ENCODE peak calls at places on chromosomes 16 and 17, in eight cellular contexts. One of them, this sample, is unnamed.

GRCh38 chr17:76417499-76418143 is 33.2 kb downstream of the SPHK1 start:
- DNase-seq in astrocyte: peak
- DNase-seq in uterus: no peak
- DNase-seq in foreskin keratinocyte: peak
- DNase-seq in OCI-LY7: peak
- DNase-seq in esophagus squamous epithelium: no peak
- DNase-seq in PC-3: no peak
- DNase-seq in psoas muscle: no peak
- DNase-seq in this sample: no peak

GRCh38 chr17:17080781-17081180 is 38.5 kb downstream of the MPRIP start:
- DNase-seq in astrocyte: no peak
- DNase-seq in uterus: peak
- DNase-seq in foreskin keratinocyte: no peak
- DNase-seq in OCI-LY7: no peak
- DNase-seq in esophagus squamous epithelium: no peak
- DNase-seq in PC-3: no peak
- DNase-seq in psoas muscle: no peak
- DNase-seq in this sample: no peak

GRCh38 chr16:47574091-47575054 is 113.2 kb downstream of the PHKB start:
- DNase-seq in astrocyte: peak
- DNase-seq in uterus: no peak
- DNase-seq in foreskin keratinocyte: peak
- DNase-seq in OCI-LY7: peak
- DNase-seq in esophagus squamous epithelium: no peak
- DNase-seq in PC-3: peak
- DNase-seq in psoas muscle: no peak
- DNase-seq in this sample: peak

GRCh38 chr16:19354371-19354770 is 63.3 kb upstream of the TMC5 start:
- DNase-seq in astrocyte: no peak
- DNase-seq in uterus: no peak
- DNase-seq in foreskin keratinocyte: no peak
- DNase-seq in OCI-LY7: no peak
- DNase-seq in esophagus squamous epithelium: no peak
- DNase-seq in PC-3: no peak
- DNase-seq in psoas muscle: no peak
- DNase-seq in this sample: no peak

GRCh38 chr17:66975614-66976378 is 11.3 kb downstream of the CACNG4 start:
- DNase-seq in astrocyte: no peak
- DNase-seq in uterus: no peak
- DNase-seq in foreskin keratinocyte: peak
- DNase-seq in OCI-LY7: peak
- DNase-seq in esophagus squamous epithelium: no peak
- DNase-seq in PC-3: peak
- DNase-seq in psoas muscle: no peak
- DNase-seq in this sample: peak

GRCh38 chr17:74522381-74523090 is 8.7 kb downstream of the CD300LB start:
- DNase-seq in astrocyte: no peak
- DNase-seq in uterus: no peak
- DNase-seq in foreskin keratinocyte: no peak
- DNase-seq in OCI-LY7: no peak
- DNase-seq in esophagus squamous epithelium: no peak
- DNase-seq in PC-3: no peak
- DNase-seq in psoas muscle: no peak
- DNase-seq in this sample: no peak

GRCh38 chr17:50853781-50854180 is 12.4 kb downstream of the TOB1 start:
- DNase-seq in astrocyte: no peak
- DNase-seq in uterus: no peak
- DNase-seq in foreskin keratinocyte: no peak
- DNase-seq in OCI-LY7: no peak
- DNase-seq in esophagus squamous epithelium: no peak
- DNase-seq in PC-3: no peak
- DNase-seq in psoas muscle: no peak
- DNase-seq in this sample: no peak

GRCh38 chr16:25730396-25730795 is 38.6 kb downstream of the HS3ST4 start:
- DNase-seq in astrocyte: no peak
- DNase-seq in uterus: no peak
- DNase-seq in foreskin keratinocyte: no peak
- DNase-seq in OCI-LY7: no peak
- DNase-seq in esophagus squamous epithelium: no peak
- DNase-seq in PC-3: no peak
- DNase-seq in psoas muscle: no peak
- DNase-seq in this sample: no peak

GRCh38 chr16:1337486-1337885 is 4.0 kb downstream of the BAIAP3 start:
- DNase-seq in astrocyte: no peak
- DNase-seq in uterus: no peak
- DNase-seq in foreskin keratinocyte: no peak
- DNase-seq in OCI-LY7: no peak
- DNase-seq in esophagus squamous epithelium: no peak
- DNase-seq in PC-3: no peak
- DNase-seq in psoas muscle: no peak
- DNase-seq in this sample: no peak

GRCh38 chr16:82639666-82640336 is 13.0 kb downstream of the CDH13 start:
- DNase-seq in astrocyte: peak
- DNase-seq in uterus: peak
- DNase-seq in foreskin keratinocyte: no peak
- DNase-seq in OCI-LY7: peak
- DNase-seq in esophagus squamous epithelium: no peak
- DNase-seq in PC-3: peak
- DNase-seq in psoas muscle: peak
- DNase-seq in this sample: peak

GRCh38 chr17:27518750-27519521 is 62.7 kb downstream of the KSR1 start:
- DNase-seq in astrocyte: no peak
- DNase-seq in uterus: no peak
- DNase-seq in foreskin keratinocyte: no peak
- DNase-seq in OCI-LY7: no peak
- DNase-seq in esophagus squamous epithelium: no peak
- DNase-seq in PC-3: no peak
- DNase-seq in psoas muscle: no peak
- DNase-seq in this sample: peak

GRCh38 chr16:4263504-4264436 is 9.1 kb downstream of the TFAP4 start:
- DNase-seq in astrocyte: no peak
- DNase-seq in uterus: peak
- DNase-seq in foreskin keratinocyte: no peak
- DNase-seq in OCI-LY7: peak
- DNase-seq in esophagus squamous epithelium: no peak
- DNase-seq in PC-3: no peak
- DNase-seq in psoas muscle: peak
- DNase-seq in this sample: peak

GRCh38 chr17:56939869-56940484 is 20.9 kb downstream of the COIL start:
- DNase-seq in astrocyte: peak
- DNase-seq in uterus: no peak
- DNase-seq in foreskin keratinocyte: no peak
- DNase-seq in OCI-LY7: peak
- DNase-seq in esophagus squamous epithelium: no peak
- DNase-seq in PC-3: peak
- DNase-seq in psoas muscle: no peak
- DNase-seq in this sample: peak

GRCh38 chr17:42704495-42705494 is 22.5 kb downstream of the CNTNAP1 start:
- DNase-seq in astrocyte: no peak
- DNase-seq in uterus: no peak
- DNase-seq in foreskin keratinocyte: no peak
- DNase-seq in OCI-LY7: peak
- DNase-seq in esophagus squamous epithelium: no peak
- DNase-seq in PC-3: no peak
- DNase-seq in psoas muscle: no peak
- DNase-seq in this sample: no peak

GRCh38 chr16:813204-813915 is 12.8 kb upstream of the GNG13 start:
- DNase-seq in astrocyte: no peak
- DNase-seq in uterus: no peak
- DNase-seq in foreskin keratinocyte: no peak
- DNase-seq in OCI-LY7: peak
- DNase-seq in esophagus squamous epithelium: no peak
- DNase-seq in PC-3: peak
- DNase-seq in psoas muscle: peak
- DNase-seq in this sample: peak

GRCh38 chr17:41544497-41544896 is 16.4 kb upstream of the KRT19 start:
- DNase-seq in astrocyte: no peak
- DNase-seq in uterus: no peak
- DNase-seq in foreskin keratinocyte: no peak
- DNase-seq in OCI-LY7: no peak
- DNase-seq in esophagus squamous epithelium: no peak
- DNase-seq in PC-3: no peak
- DNase-seq in psoas muscle: no peak
- DNase-seq in this sample: no peak

DNA sequence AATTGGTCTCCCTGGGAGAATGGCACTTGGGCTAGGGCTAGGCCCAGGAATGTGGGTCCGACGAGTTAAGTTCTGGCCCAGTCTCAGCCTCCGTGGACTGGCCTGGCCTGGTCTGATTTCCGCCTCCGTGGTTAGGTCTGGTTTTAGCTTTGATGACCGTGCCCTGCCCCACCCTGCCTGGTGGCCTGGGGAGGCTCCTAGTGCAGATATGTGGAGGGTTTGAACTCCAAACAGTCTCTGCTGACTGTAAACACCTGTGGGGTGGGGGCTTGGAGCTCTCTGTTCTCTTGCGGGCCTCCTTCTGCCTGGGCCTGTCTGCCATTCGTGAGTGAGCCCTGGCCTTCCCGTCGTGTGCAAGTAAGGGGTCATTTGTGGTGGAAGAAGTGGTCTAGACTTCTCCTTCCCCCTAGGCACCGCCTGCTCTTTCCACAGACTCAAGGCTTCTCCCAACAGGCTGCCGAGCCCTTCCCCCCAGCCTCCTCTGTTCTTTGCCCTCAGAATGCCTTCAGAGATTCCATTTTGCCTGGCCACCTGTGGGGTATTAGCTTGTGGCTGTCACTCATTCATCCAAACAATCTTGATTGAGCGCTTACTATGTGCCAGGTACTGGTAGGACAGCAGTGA is 1.5 kb downstream of the ATP6V0C start:
- DNase-seq in astrocyte: no peak
- DNase-seq in uterus: peak
- DNase-seq in foreskin keratinocyte: no peak
- DNase-seq in OCI-LY7: no peak
- DNase-seq in esophagus squamous epithelium: no peak
- DNase-seq in PC-3: no peak
- DNase-seq in psoas muscle: peak
- DNase-seq in this sample: no peak
- H3K27ac ChIP-seq in astrocyte: peak
- H3K27ac ChIP-seq in uterus: peak
- H3K27ac ChIP-seq in foreskin keratinocyte: peak
- H3K27ac ChIP-seq in OCI-LY7: peak
- H3K27ac ChIP-seq in esophagus squamous epithelium: peak
- H3K27ac ChIP-seq in PC-3: no peak
- H3K27ac ChIP-seq in psoas muscle: peak
- H3K27ac ChIP-seq in this sample: peak

GRCh38 chr17:40529991-40530390 is 28.6 kb upstream of the TNS4 start:
- DNase-seq in astrocyte: no peak
- DNase-seq in uterus: no peak
- DNase-seq in foreskin keratinocyte: no peak
- DNase-seq in OCI-LY7: no peak
- DNase-seq in esophagus squamous epithelium: no peak
- DNase-seq in PC-3: peak
- DNase-seq in psoas muscle: no peak
- DNase-seq in this sample: no peak

GRCh38 chr17:40524243-40524965 is 23.0 kb upstream of the TNS4 start:
- DNase-seq in astrocyte: no peak
- DNase-seq in uterus: no peak
- DNase-seq in foreskin keratinocyte: no peak
- DNase-seq in OCI-LY7: no peak
- DNase-seq in esophagus squamous epithelium: no peak
- DNase-seq in PC-3: no peak
- DNase-seq in psoas muscle: no peak
- DNase-seq in this sample: no peak

GRCh38 chr17:40525294-40525693 is 23.9 kb upstream of the TNS4 start:
- DNase-seq in astrocyte: no peak
- DNase-seq in uterus: no peak
- DNase-seq in foreskin keratinocyte: no peak
- DNase-seq in OCI-LY7: no peak
- DNase-seq in esophagus squamous epithelium: no peak
- DNase-seq in PC-3: no peak
- DNase-seq in psoas muscle: no peak
- DNase-seq in this sample: no peak

GRCh38 chr17:40528692-40529417 is 27.4 kb upstream of the TNS4 start:
- DNase-seq in astrocyte: no peak
- DNase-seq in uterus: peak
- DNase-seq in foreskin keratinocyte: no peak
- DNase-seq in OCI-LY7: no peak
- DNase-seq in esophagus squamous epithelium: no peak
- DNase-seq in PC-3: no peak
- DNase-seq in psoas muscle: no peak
- DNase-seq in this sample: no peak

DNA sequence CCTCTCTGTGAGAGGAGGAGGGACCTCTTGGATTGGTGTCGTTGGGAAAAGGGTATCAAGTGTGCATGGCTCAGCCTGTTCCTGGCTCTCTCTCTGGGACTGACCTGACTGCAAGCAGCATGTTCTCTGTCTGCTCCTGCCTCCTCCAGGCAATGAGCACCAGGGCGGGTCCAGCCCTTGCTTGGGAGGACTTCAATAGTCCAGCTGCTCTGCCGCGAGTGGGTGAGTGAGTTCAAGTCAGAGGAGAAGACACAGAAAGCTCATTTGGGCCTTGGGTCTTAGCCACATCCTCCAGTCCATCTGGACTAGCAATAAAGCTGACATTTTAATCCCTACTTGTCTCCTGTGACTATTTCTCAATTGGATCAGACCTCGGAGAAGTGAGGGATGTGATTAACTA is 25.2 kb upstream of the TNS4 start:
- DNase-seq in astrocyte: no peak
- DNase-seq in uterus: peak
- DNase-seq in foreskin keratinocyte: no peak
- DNase-seq in OCI-LY7: no peak
- DNase-seq in esophagus squamous epithelium: no peak
- DNase-seq in PC-3: no peak
- DNase-seq in psoas muscle: peak
- DNase-seq in this sample: no peak
- TF ChIP-seq CTCF in astrocyte: no peak
- TF ChIP-seq CTCF in uterus: no peak
- TF ChIP-seq CTCF in foreskin keratinocyte: peak
- TF ChIP-seq CTCF in OCI-LY7: no peak
- TF ChIP-seq CTCF in esophagus squamous epithelium: no peak
- TF ChIP-seq CTCF in PC-3: no peak
- TF ChIP-seq CTCF in psoas muscle: no peak
- TF ChIP-seq CTCF in this sample: no peak

DNA sequence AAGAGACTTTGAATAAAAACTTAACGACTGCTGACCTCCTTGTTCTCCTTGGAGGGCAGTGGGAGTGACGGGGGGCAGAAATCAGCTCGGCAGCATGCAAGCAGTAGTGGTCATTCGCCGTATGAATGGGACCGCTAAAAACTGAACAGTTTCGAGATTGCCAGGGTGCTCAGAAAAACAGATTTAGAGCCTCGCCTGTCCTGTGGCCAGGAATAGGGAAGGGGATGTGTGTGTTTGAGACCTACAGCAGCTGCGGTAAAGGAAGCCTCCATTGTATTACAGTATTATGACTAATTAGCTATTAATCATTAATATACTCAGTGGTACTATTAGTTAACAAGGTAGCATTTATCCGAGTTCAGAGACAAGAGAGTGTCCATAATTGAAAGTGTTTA is 670 bp upstream of the ZNF652 start:
- DNase-seq in astrocyte: no peak
- DNase-seq in uterus: no peak
- DNase-seq in foreskin keratinocyte: no peak
- DNase-seq in OCI-LY7: no peak
- DNase-seq in esophagus squamous epithelium: no peak
- DNase-seq in PC-3: no peak
- DNase-seq in psoas muscle: no peak
- DNase-seq in this sample: peak
- H3K27ac ChIP-seq in astrocyte: no peak
- H3K27ac ChIP-seq in uterus: peak
- H3K27ac ChIP-seq in foreskin keratinocyte: no peak
- H3K27ac ChIP-seq in OCI-LY7: peak
- H3K27ac ChIP-seq in esophagus squamous epithelium: peak
- H3K27ac ChIP-seq in PC-3: no peak
- H3K27ac ChIP-seq in psoas muscle: peak
- H3K27ac ChIP-seq in this sample: peak

GRCh38 chr16:10566613-10567012 is 13.8 kb downstream of the EMP2 start:
- DNase-seq in astrocyte: no peak
- DNase-seq in uterus: no peak
- DNase-seq in foreskin keratinocyte: no peak
- DNase-seq in OCI-LY7: peak
- DNase-seq in esophagus squamous epithelium: no peak
- DNase-seq in PC-3: no peak
- DNase-seq in psoas muscle: no peak
- DNase-seq in this sample: no peak
- TF ChIP-seq CTCF in astrocyte: no peak
- TF ChIP-seq CTCF in uterus: no peak
- TF ChIP-seq CTCF in foreskin keratinocyte: peak
- TF ChIP-seq CTCF in OCI-LY7: peak
- TF ChIP-seq CTCF in esophagus squamous epithelium: no peak
- TF ChIP-seq CTCF in PC-3: peak
- TF ChIP-seq CTCF in psoas muscle: no peak
- TF ChIP-seq CTCF in this sample: no peak

This sample was measured in RWPE1.